ENCODE peak calls at places on chromosomes 12 and 14, in ten cellular contexts. L, F, A, U, Y, N, Z, C, S and K are unnamed samples.

GRCh38 chr12:120190386-120190785 is 4.1 kb downstream of the GCN1 start:
- DNase-seq in A (no peak), C (no peak), U (no peak), Y (no peak), S (no peak), N (no peak), F (no peak), L (no peak), Z (no peak), K (no peak)

GRCh38 chr12:55746147-55746912 is 3.4 kb downstream of the GDF11 start:
- DNase-seq in A (no peak), C (no peak), L (no peak), Z (no peak), F (no peak), N (no peak), U (peak; percentile 4), Y (no peak), S (no peak), K (no peak)

GRCh38 chr14:101567252-101567651 is 6.0 kb downstream of the DIO3 start:
- DNase-seq in Y (no peak), F (no peak), S (no peak), A (no peak), L (no peak), N (no peak), C (no peak), U (no peak), Z (no peak), K (no peak)

GRCh38 chr12:89924191-89924590 is 215.6 kb upstream of the ATP2B1 start:
- DNase-seq in Z (no peak), L (no peak), S (no peak), U (no peak), F (no peak), Y (no peak), N (no peak), C (no peak), A (no peak), K (no peak)

GRCh38 chr14:99596071-99596627 is 7.9 kb downstream of the CCDC85C start:
- DNase-seq in A (no peak), C (no peak), Y (peak; percentile 75), U (peak; percentile 82), F (no peak), S (no peak), N (no peak), Z (peak; percentile 32), L (no peak), K (no peak)

GRCh38 chr12:11795910-11796459 is 146.5 kb downstream of the ETV6 start:
- DNase-seq in C (no peak), Y (no peak), L (peak; percentile 64), U (no peak), Z (no peak), F (no peak), N (no peak), A (peak; percentile 91), S (no peak), K (no peak)

GRCh38 chr12:129827102-129827873 is 76.5 kb downstream of the TMEM132D start:
- DNase-seq in C (no peak), Y (no peak), A (no peak), N (no peak), F (no peak), Z (no peak), U (no peak), L (no peak), S (no peak), K (no peak)

GRCh38 chr12:117060236-117060926 is 38.8 kb downstream of the TESC start:
- DNase-seq in A (no peak), Y (no peak), N (no peak), F (no peak), C (no peak), Z (no peak), U (no peak), S (no peak), L (no peak), K (no peak)

GRCh38 chr12:105233045-105233905 is 2.7 kb downstream of the APPL2 start:
- DNase-seq in L (no peak), U (no peak), Z (peak; percentile 44), C (no peak), Y (no peak), A (no peak), N (no peak), F (no peak), S (no peak), K (no peak)

GRCh38 chr12:105235299-105235746 is 651 bp downstream of the APPL2 start:
- DNase-seq in L (no peak), F (no peak), Z (no peak), Y (no peak), S (no peak), N (no peak), U (no peak), A (peak; percentile 26), C (no peak), K (no peak)

GRCh38 chr12:105237671-105238070 is 1.7 kb upstream of the APPL2 start:
- DNase-seq in Y (no peak), C (no peak), U (no peak), S (no peak), F (no peak), N (no peak), L (no peak), A (no peak), Z (no peak), K (no peak)

GRCh38 chr12:105234197-105234596 is 1.8 kb downstream of the APPL2 start:
- DNase-seq in N (no peak), A (no peak), F (no peak), U (no peak), L (no peak), S (no peak), Y (no peak), Z (no peak), C (no peak), K (no peak)

DNA sequence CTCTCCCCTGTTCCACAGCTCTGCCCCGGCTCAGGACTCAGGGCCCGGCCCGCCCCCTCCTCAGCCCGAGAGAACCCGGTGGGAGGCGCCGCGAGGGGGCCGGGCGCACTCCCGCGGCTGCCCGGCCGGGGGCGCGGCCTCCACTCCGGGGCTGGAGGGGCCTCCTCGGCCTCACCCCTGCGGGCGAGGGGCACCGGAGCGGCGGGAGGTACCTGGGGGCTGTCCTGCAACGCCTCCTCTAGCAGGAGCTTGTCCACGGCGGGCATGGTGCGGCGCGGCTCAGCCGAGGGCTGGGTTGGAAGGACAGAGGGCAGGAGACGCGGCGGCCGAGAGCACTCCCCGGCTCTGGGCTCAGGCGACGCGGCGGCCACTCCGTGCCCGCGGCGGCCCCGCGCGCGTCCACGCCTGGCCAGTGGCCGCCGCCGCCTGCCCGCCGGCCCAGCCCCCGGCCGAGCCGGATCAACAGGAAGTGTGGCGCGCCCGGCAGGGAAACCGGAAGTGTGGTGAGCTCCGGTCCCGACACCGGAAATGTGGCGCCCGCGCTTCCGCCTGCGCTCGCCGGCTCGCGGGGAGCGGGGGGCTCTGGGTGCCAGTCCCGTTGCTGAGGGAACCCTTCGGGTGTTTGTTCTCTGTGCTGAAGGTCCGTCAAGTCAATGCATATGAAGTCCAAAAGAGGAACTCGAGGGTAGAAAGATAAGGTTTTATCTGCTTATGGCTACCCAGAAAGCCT is at the start of gene APPL2:
- DNase-seq in U (peak; percentile 94), N (peak; percentile 89), Z (peak; percentile 94), L (peak; percentile 63), S (peak; percentile 94), F (peak; percentile 88), A (peak; percentile 87), C (peak; percentile 93), Y (peak; percentile 91), K (peak; percentile 94)
- TF ChIP-seq POLR2A in U (peak; percentile 47), N (peak; percentile 91), Z (peak; percentile 5), L (peak; percentile 77), S (peak; percentile 94), F (peak; percentile 63), A (peak; percentile 79), C (no peak), Y (no peak), K (peak; percentile 94)

DNA sequence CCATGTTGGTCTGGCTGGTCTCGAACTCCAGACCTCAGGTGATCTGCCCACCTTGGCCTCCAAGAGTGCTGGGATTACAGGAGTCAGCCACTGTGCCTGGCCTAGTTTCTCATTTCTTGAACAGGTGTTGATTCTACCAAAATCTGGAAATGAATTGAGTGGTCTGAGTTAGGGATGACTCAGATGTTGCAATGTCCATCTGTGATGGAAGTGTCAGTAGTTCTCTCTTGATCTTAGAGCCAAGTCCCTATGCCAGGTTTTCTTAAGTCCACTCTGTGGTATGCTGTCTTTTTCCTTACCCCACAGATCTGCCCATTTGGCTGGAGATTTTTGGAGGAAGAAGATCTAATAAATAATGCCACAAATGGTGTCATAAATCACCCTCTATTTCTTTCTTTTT is 12.6 kb downstream of the SNAPC1 start:
- DNase-seq in Y (no peak), C (no peak), N (no peak), U (no peak), F (no peak), S (no peak), L (no peak), Z (no peak), A (peak; percentile 18), K (no peak)
- H3K36me3 ChIP-seq in Y (peaks cover 22% of the 10 kb centered on the region), C (peaks cover 92% of the 10 kb centered on the region), N (peaks cover 43% of the 10 kb centered on the region), U (peaks cover 6% of the 10 kb centered on the region), F (no peaks in the 10 kb centered on the region), S (peaks cover 63% of the 10 kb centered on the region), L (peaks cover 16% of the 10 kb centered on the region), Z (no peaks in the 10 kb centered on the region), A (peaks cover 35% of the 10 kb centered on the region), K (peaks cover 9% of the 10 kb centered on the region)

GRCh38 chr12:59040043-59040442 is 119.7 kb upstream of the LRIG3 start:
- DNase-seq in Y (no peak), N (no peak), L (no peak), A (peak; percentile 19), Z (no peak), S (no peak), U (no peak), C (no peak), F (no peak), K (no peak)

GRCh38 chr12:59044791-59045190 is 124.5 kb upstream of the LRIG3 start:
- DNase-seq in L (no peak), Z (no peak), Y (no peak), S (no peak), N (no peak), A (no peak), F (no peak), U (no peak), C (no peak), K (no peak)

GRCh38 chr12:59039005-59039404 is 118.7 kb upstream of the LRIG3 start:
- DNase-seq in F (no peak), N (no peak), S (no peak), A (no peak), Z (no peak), C (no peak), Y (no peak), U (no peak), L (no peak), K (no peak)

GRCh38 chr12:59040651-59041050 is 120.3 kb upstream of the LRIG3 start:
- DNase-seq in F (no peak), L (no peak), N (no peak), C (no peak), A (peak; percentile 94), Y (no peak), S (no peak), Z (no peak), U (peak; percentile 61), K (no peak)

DNA sequence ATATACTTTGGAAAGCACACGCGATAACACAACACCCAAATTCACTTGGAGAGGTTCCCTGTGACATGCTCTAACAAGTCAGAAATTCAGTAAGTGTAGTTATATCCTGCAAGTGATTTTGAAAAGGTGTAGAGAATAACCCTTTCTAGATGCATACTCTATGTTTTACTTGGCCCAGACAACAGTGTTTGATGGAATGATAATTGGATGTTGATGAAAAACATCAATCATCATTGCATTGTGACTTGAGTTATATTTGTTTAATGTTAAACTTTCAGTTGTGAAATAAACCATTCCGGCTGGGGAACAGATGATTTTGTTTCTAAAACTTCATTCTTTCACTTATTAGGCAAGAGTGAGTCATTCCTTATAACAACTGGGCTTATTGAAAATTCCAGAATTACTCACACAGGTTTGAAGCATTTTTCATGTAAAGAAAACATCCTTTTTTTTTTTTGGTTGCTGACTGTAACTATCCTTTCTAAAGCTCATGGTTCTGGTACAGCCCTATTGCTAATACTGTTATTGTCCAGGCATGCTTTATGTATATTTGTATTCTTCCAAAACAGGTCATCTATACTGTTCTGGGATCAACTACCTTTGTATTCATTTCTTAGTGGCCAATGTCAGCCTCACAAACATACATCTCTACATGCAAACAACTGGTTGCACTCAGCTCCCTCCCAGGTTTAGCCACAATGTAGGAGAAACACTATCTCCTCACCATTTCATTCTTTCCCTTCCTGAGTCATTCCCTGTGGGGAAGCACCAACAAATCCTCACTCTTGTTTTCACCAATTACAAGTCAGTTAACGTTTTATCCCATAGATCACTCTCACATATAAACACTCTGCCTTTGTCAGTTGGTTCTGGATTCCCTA is 121.2 kb upstream of the LRIG3 start:
- DNase-seq in F (no peak), Z (no peak), S (no peak), Y (no peak), L (peak; percentile 36), A (peak; percentile 96), N (no peak), C (no peak), U (no peak), K (no peak)
- TF ChIP-seq POLR2A in F (no peak), Z (no peak), S (no peak), Y (no peak), L (no peak), A (no peak), N (no peak), C (no peak), U (no peak), K (no peak)

GRCh38 chr12:49761677-49762467 is 20.5 kb downstream of the TMBIM6 start:
- DNase-seq in F (peak; percentile 37), S (no peak), U (no peak), L (no peak), Z (no peak), N (no peak), C (no peak), Y (no peak), A (no peak), K (no peak)
- H3K36me3 ChIP-seq in F (no peaks in the 10 kb centered on the region), S (peaks cover 80% of the 10 kb centered on the region), U (peaks cover 75% of the 10 kb centered on the region), L (peaks cover 69% of the 10 kb centered on the region), Z (no peaks in the 10 kb centered on the region), N (peaks cover 83% of the 10 kb centered on the region), C (peaks cover 84% of the 10 kb centered on the region), Y (peaks cover 78% of the 10 kb centered on the region), A (peaks cover 63% of the 10 kb centered on the region), K (peaks cover 38% of the 10 kb centered on the region)